ENCODE peak calls at places on chromosomes 16 and 17, in seven cellular contexts. H is HCT116, K is GM23248, P is PC-3, S is hepatocyte, R is neural progenitor cell, D is SK-N-SH. U is an unnamed sample. For H3K27me3, the result is how much of the 10 kb centered on the place peaks cover.

GRCh38 chr16:11328172-11329079 is 16.8 kb upstream of the RMI2 start:
- DNase-seq in P (peak), D (no peak), S (peak), R (peak), H (peak), K (peak), U (peak)

GRCh38 chr17:60597297-60597696 is 2.7 kb upstream of the PPM1D start:
- DNase-seq in D (no peak), P (no peak), H (no peak), R (no peak), S (no peak), K (no peak), U (no peak)

GRCh38 chr16:80317132-80318098 is 223.4 kb upstream of the DYNLRB2 start:
- DNase-seq in H (no peak), P (peak), D (peak), S (peak), R (peak), K (no peak), U (peak)

GRCh38 chr16:88197481-88198456 is 185.0 kb upstream of the ZNF469 start:
- DNase-seq in R (no peak), D (no peak), K (peak), S (no peak), P (no peak), H (no peak), U (no peak)

GRCh38 chr17:77893144-77894044 is 65.1 kb upstream of the TNRC6C start:
- DNase-seq in D (no peak), R (no peak), P (no peak), K (no peak), S (no peak), H (no peak), U (no peak)

GRCh38 chr17:6427284-6427781 is 7.6 kb downstream of the AIPL1 start:
- DNase-seq in H (no peak), S (no peak), K (peak), R (no peak), D (no peak), P (peak), U (no peak)

GRCh38 chr17:57900991-57901743 is 51.3 kb upstream of the MRPS23 start:
- DNase-seq in S (no peak), H (no peak), R (no peak), P (peak), K (no peak), D (no peak), U (no peak)

GRCh38 chr16:3770530-3770929 is 53.2 kb upstream of the TRAP1 start:
- DNase-seq in R (no peak), H (no peak), K (no peak), P (peak), D (no peak), S (no peak), U (no peak)

GRCh38 chr16:241866-242265 is 7.2 kb downstream of the FAM234A start:
- DNase-seq in R (no peak), H (no peak), K (no peak), D (no peak), S (no peak), P (no peak), U (no peak)

GRCh38 chr16:5644132-5644531 is 546.5 kb upstream of the EEF2KMT start:
- DNase-seq in K (no peak), D (no peak), P (no peak), R (no peak), S (no peak), H (no peak), U (no peak)

GRCh38 chr17:46741122-46741725 is 77.3 kb downstream of the WNT3 start:
- DNase-seq in H (no peak), R (no peak), P (no peak), S (no peak), D (no peak), K (no peak), U (no peak)

GRCh38 chr17:1562178-1562643 is 381 bp downstream of the PITPNA start:
- DNase-seq in R (no peak), D (peak), K (peak), H (no peak), P (no peak), S (no peak), U (peak)

GRCh38 chr17:77507116-77507885 is 366.5 kb downstream of the SEC14L1 start:
- DNase-seq in H (no peak), D (peak), R (peak), K (peak), S (peak), P (no peak), U (peak)

GRCh38 chr17:32921013-32921412 is 6.9 kb upstream of the TMEM98 start:
- DNase-seq in K (no peak), P (no peak), R (no peak), H (no peak), D (no peak), S (no peak), U (no peak)

GRCh38 chr16:73047536-73048291 is at the start of gene ZFHX3:
- DNase-seq in S (peak), P (peak), D (peak), K (peak), R (peak), H (no peak), U (peak)

GRCh38 chr16:68524069-68524820 is 14.8 kb upstream of the ZFP90 start:
- DNase-seq in P (no peak), D (no peak), R (no peak), S (no peak), H (no peak), K (no peak), U (no peak)

GRCh38 chr16:17470002-17470870 is 524 bp downstream of the XYLT1 start:
- DNase-seq in R (peak), K (peak), D (peak), H (no peak), P (no peak), S (peak), U (no peak)

GRCh38 chr17:78879679-78880186 is 23.3 kb downstream of the CEP295NL start:
- DNase-seq in R (no peak), S (peak), P (no peak), D (peak), K (peak), H (no peak), U (no peak)

GRCh38 chr17:82666931-82667667 is 18.9 kb upstream of the WDR45B start:
- DNase-seq in R (no peak), P (no peak), H (no peak), D (no peak), K (no peak), S (no peak), U (no peak)

GRCh38 chr16:65548470-65548869 is 426.6 kb upstream of the CDH11 start:
- DNase-seq in R (peak), S (no peak), K (peak), D (peak), H (no peak), P (no peak), U (peak)

GRCh38 chr17:76696763-76697701 is 13.7 kb downstream of the MXRA7 start:
- DNase-seq in R (no peak), S (no peak), K (peak), P (peak), H (no peak), D (no peak), U (no peak)

GRCh38 chr16:11596572-11597226 is 10.0 kb upstream of the LITAF start:
- DNase-seq in S (no peak), P (no peak), D (no peak), H (no peak), R (no peak), K (no peak), U (peak)

GRCh38 chr17:56176101-56176500 is 22.8 kb downstream of the ANKFN1 start:
- DNase-seq in D (no peak), K (peak), P (no peak), R (no peak), S (peak), H (no peak), U (peak)

GRCh38 chr16:82855471-82855870 is 228.7 kb downstream of the CDH13 start:
- DNase-seq in H (no peak), D (no peak), R (no peak), K (peak), P (no peak), S (no peak), U (no peak)

GRCh38 chr16:25151996-25152395 is 40.5 kb downstream of the LCMT1 start:
- DNase-seq in P (peak), R (no peak), K (peak), D (no peak), H (peak), S (no peak), U (no peak)

GRCh38 chr16:89119161-89119621 is 25.5 kb downstream of the ACSF3 start:
- DNase-seq in R (no peak), P (no peak), D (no peak), H (no peak), K (no peak), S (no peak), U (no peak)

GRCh38 chr17:42623732-42624596 is 14.5 kb downstream of the TUBG1 start:
- DNase-seq in S (peak), H (peak), R (no peak), K (no peak), D (no peak), P (peak), U (no peak)

GRCh38 chr17:46862949-46863348 is 11.6 kb downstream of the WNT9B start:
- DNase-seq in R (peak), K (no peak), H (no peak), D (no peak), S (no peak), P (no peak), U (peak)

GRCh38 chr17:281365-281999 is 71.1 kb downstream of the RPH3AL start:
- DNase-seq in P (no peak), H (no peak), K (no peak), D (no peak), S (no peak), R (no peak), U (no peak)

GRCh38 chr16:71479420-71479819 is 9.7 kb downstream of the ZNF19 start:
- DNase-seq in R (peak), K (peak), P (peak), D (peak), H (no peak), S (peak), U (peak)

GRCh38 chr16:53404959-53405358 is 29.3 kb upstream of the RBL2 start:
- DNase-seq in R (no peak), H (no peak), S (no peak), K (peak), D (no peak), P (peak), U (no peak)

GRCh38 chr17:28261219-28261618 is 57.8 kb upstream of the TMEM97 start:
- DNase-seq in R (no peak), D (no peak), K (peak), H (no peak), S (no peak), P (no peak), U (no peak)

GRCh38 chr17:62937636-62938035 is 28.4 kb upstream of the TANC2 start:
- DNase-seq in S (no peak), H (no peak), K (no peak), R (no peak), P (no peak), D (no peak), U (no peak)

GRCh38 chr16:57153841-57154240 is 32.0 kb downstream of the PSME3IP1 start:
- DNase-seq in R (no peak), D (no peak), S (no peak), K (no peak), H (no peak), P (no peak), U (no peak)

GRCh38 chr16:57152096-57153093 is 33.4 kb downstream of the PSME3IP1 start:
- DNase-seq in P (no peak), K (no peak), H (no peak), R (no peak), D (no peak), S (no peak), U (no peak)

GRCh38 chr16:57150682-57151330 is 35.0 kb downstream of the PSME3IP1 start:
- DNase-seq in D (no peak), K (no peak), R (no peak), S (no peak), H (no peak), P (no peak), U (peak)

GRCh38 chr16:57149391-57149790 is 36.4 kb downstream of the PSME3IP1 start:
- DNase-seq in P (no peak), K (no peak), S (no peak), H (no peak), D (no peak), R (no peak), U (no peak)

DNA sequence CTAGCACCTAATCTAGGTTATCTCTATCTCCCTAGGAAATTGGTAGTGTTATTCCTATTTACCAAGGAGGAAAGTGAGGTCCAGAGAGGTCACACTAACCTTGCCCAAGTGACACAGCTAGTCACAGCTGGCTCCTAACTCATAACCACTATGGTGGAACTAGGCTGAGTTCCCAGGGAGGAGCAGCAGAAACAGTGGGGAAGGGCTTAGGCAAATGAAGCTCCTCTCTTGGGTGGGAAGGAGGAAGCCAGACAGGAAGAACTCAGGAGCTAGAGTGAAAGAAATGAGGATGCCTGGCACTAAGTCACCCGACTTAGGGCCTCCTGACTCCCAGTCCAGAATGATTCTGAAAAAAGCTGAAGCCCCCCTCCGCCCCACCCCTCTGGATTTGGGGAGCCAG is 34.5 kb downstream of the PSME3IP1 start:
- DNase-seq in H (no peak), K (no peak), P (no peak), S (no peak), D (no peak), R (no peak), U (no peak)
- TF ChIP-seq EZH2phosphoT487 in H (no peak), K (no peak), P (no peak), S (no peak), D (no peak), R (no peak), U (no peak)

GRCh38 chr16:58324792-58325191 is 30.0 kb upstream of the PRSS54 start:
- DNase-seq in S (no peak), H (no peak), P (no peak), R (no peak), D (no peak), K (no peak), U (no peak)
- H3K27me3 ChIP-seq in S (under half), H (under half), P (under half), R (under half), D (under half), K (under half), U (under half)

GRCh38 chr16:59527206-59527997 is 793.3 kb upstream of the GOT2 start:
- DNase-seq in K (no peak), R (no peak), H (no peak), D (no peak), P (peak), S (no peak), U (no peak)
- TF ChIP-seq EZH2phosphoT487 in K (no peak), R (no peak), H (no peak), D (no peak), P (no peak), S (no peak), U (no peak)

GRCh38 chr16:86492267-86492960 is 17.9 kb upstream of the FOXF1 start:
- DNase-seq in H (no peak), K (no peak), R (no peak), S (no peak), P (no peak), D (no peak), U (no peak)
- H3K27me3 ChIP-seq in H (half or more), K (half or more), R (half or more), S (half or more), P (half or more), D (half or more), U (half or more)

DNA sequence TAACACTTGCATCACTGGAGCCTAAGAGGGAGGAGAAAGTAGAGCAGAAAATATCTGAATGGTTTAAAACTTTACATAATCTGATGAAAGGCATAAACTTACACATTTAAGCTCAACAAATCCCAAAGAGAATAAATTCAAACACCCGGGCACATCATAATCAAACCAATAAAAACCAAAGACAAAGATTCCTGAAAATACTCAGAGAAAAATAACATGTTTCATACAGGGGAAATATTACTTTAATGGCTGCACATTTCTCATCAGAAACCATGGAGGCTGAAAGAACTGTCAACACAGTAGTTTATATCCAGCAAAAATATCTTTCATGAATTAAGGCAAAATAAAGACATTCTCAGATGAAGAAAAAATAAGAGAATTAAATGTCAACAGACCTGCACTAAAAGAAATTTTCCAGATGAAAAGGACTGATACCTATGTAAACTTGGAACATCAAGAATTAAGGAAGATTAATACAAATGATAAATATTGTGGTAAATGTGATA is 34.2 kb downstream of the C16orf87 start:
- DNase-seq in K (no peak), P (no peak), D (no peak), H (no peak), S (no peak), R (no peak), U (no peak)
- TF ChIP-seq EZH2phosphoT487 in K (no peak), P (no peak), D (no peak), H (no peak), S (no peak), R (no peak), U (no peak)

GRCh38 chr17:73744411-73744810 is 100.2 kb upstream of the SDK2 start:
- DNase-seq in K (no peak), H (no peak), R (no peak), P (no peak), S (no peak), D (no peak), U (no peak)

GRCh38 chr17:73738751-73739575 is 94.7 kb upstream of the SDK2 start:
- DNase-seq in H (no peak), P (no peak), K (no peak), S (no peak), D (no peak), R (no peak), U (no peak)

GRCh38 chr17:73742915-73743314 is 98.7 kb upstream of the SDK2 start:
- DNase-seq in D (no peak), R (no peak), P (no peak), H (no peak), S (no peak), K (no peak), U (peak)

GRCh38 chr17:73743802-73744201 is 99.6 kb upstream of the SDK2 start:
- DNase-seq in S (no peak), D (no peak), P (no peak), R (no peak), H (no peak), K (no peak), U (no peak)

DNA sequence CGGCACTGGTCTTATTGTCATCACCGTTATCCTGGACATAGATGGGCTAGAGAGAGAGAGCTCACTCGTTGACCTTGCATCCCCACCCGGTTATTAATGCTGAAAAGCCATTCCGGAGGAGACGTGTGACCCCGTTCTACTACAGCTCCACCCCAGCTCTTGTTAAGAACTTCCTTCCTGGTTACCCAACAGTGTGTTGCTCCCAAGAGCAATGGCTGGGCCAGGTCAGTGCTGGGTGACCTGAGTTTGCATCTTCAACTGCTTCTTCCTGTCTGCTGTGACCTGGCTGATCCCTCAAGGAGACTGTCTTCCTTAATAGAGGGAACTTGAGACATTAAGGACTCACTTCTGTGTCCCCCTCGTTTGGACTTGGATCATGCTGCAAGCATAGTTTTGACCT is 96.1 kb upstream of the SDK2 start:
- DNase-seq in P (no peak), D (no peak), K (no peak), S (no peak), R (no peak), H (no peak), U (no peak)
- H3K27me3 ChIP-seq in P (half or more), D (under half), K (under half), S (under half), R (under half), H (half or more), U (under half)

U was measured in GM23338.